ENCODE peak calls at places on chromosomes 16 and 17, in five cellular contexts. T is endothelial cell, N is tibial nerve, K is neural crest cell, B is endodermal cell. P is an unnamed sample.
A peak's percentile ranks its signal among the peaks of the same experiment; 100 is the strongest.

GRCh38 chr16:30092373-30093010 is 768 bp upstream of the TBX6 start:
- DNase-seq in K (peak; percentile 76), N (peak; percentile 56), T (peak; percentile 92), B (peak; percentile 95), P (peak; percentile 82)

GRCh38 chr16:80208015-80208414 is 332.8 kb upstream of the DYNLRB2 start:
- DNase-seq in N (no peak), B (no peak), K (no peak), T (no peak), P (no peak)

GRCh38 chr17:50763716-50764450 is 3.4 kb downstream of the ANKRD40CL start:
- DNase-seq in N (no peak), B (peak; percentile 51), T (peak; percentile 29), K (no peak), P (no peak)

GRCh38 chr16:11675561-11676511 is 7.6 kb downstream of the SNN start:
- DNase-seq in K (no peak), N (no peak), B (peak; percentile 70), T (no peak), P (peak; percentile 31)

GRCh38 chr16:27347930-27348685 is 34.3 kb downstream of the IL4R start:
- DNase-seq in T (no peak), B (no peak), N (no peak), K (no peak), P (no peak)

GRCh38 chr17:49195746-49196145 is 14.6 kb downstream of the GNGT2 start:
- DNase-seq in N (no peak), T (no peak), K (no peak), B (no peak), P (no peak)

GRCh38 chr16:63776437-63776836 is 1345.4 kb downstream of the CDH11 start:
- DNase-seq in B (no peak), N (no peak), K (no peak), T (no peak), P (no peak)

GRCh38 chr16:67661101-67661661 is 421 bp downstream of the PARD6A start:
- DNase-seq in N (no peak), B (peak; percentile 89), K (no peak), T (peak; percentile 48), P (no peak)

GRCh38 chr17:82655523-82655922 is 7.3 kb upstream of the WDR45B start:
- DNase-seq in T (no peak), N (no peak), B (no peak), K (no peak), P (no peak)

GRCh38 chr16:81181013-81181720 is 57.3 kb upstream of the BCO1 start:
- DNase-seq in N (peak; percentile 88), T (peak; percentile 43), K (peak; percentile 57), B (peak; percentile 97), P (peak; percentile 86)

GRCh38 chr16:55846598-55847346 is 13.9 kb upstream of the CES1 start:
- DNase-seq in B (no peak), N (no peak), T (no peak), K (no peak), P (no peak)

GRCh38 chr17:66345264-66345663 is 42.9 kb downstream of the PRKCA start:
- DNase-seq in K (no peak), T (no peak), B (no peak), N (no peak), P (no peak)

GRCh38 chr16:82627811-82628339 is 1.1 kb downstream of the CDH13 start:
- DNase-seq in K (peak; percentile 40), N (no peak), T (peak; percentile 38), B (peak; percentile 72), P (peak; percentile 53)

GRCh38 chr17:44556114-44556853 is 1.0 kb upstream of the FZD2 start:
- DNase-seq in B (peak; percentile 95), T (peak; percentile 43), N (no peak), K (peak; percentile 72), P (peak; percentile 18)

GRCh38 chr16:81517630-81518438 is 73.2 kb downstream of the CMIP start:
- DNase-seq in T (no peak), B (no peak), K (no peak), N (no peak), P (no peak)

GRCh38 chr17:41782142-41782541 is 4.4 kb downstream of the JUP start:
- DNase-seq in N (no peak), K (no peak), T (no peak), B (no peak), P (peak; percentile 75)

GRCh38 chr16:17058471-17058870 is 412.3 kb downstream of the XYLT1 start:
- DNase-seq in B (no peak), T (no peak), K (no peak), N (no peak), P (no peak)

GRCh38 chr17:18981642-18982424 is 22.7 kb downstream of the FAM83G start:
- DNase-seq in N (no peak), B (peak; percentile 75), T (no peak), K (no peak), P (no peak)

GRCh38 chr16:85145188-85145587 is 32.9 kb upstream of the CIBAR2 start:
- DNase-seq in B (no peak), K (no peak), N (no peak), T (no peak), P (no peak)

GRCh38 chr17:77332034-77332971 is 191.5 kb downstream of the SEC14L1 start:
- DNase-seq in K (no peak), T (no peak), B (peak; percentile 35), N (peak; percentile 12), P (no peak)

GRCh38 chr16:84061236-84061830 is 18.7 kb upstream of the SLC38A8 start:
- DNase-seq in T (no peak), B (no peak), K (no peak), N (no peak), P (no peak)

GRCh38 chr17:81923302-81924260 is 4.0 kb downstream of the MAFG start:
- DNase-seq in N (peak; percentile 36), B (peak; percentile 94), K (peak; percentile 44), T (peak; percentile 59), P (peak; percentile 66)

DNA sequence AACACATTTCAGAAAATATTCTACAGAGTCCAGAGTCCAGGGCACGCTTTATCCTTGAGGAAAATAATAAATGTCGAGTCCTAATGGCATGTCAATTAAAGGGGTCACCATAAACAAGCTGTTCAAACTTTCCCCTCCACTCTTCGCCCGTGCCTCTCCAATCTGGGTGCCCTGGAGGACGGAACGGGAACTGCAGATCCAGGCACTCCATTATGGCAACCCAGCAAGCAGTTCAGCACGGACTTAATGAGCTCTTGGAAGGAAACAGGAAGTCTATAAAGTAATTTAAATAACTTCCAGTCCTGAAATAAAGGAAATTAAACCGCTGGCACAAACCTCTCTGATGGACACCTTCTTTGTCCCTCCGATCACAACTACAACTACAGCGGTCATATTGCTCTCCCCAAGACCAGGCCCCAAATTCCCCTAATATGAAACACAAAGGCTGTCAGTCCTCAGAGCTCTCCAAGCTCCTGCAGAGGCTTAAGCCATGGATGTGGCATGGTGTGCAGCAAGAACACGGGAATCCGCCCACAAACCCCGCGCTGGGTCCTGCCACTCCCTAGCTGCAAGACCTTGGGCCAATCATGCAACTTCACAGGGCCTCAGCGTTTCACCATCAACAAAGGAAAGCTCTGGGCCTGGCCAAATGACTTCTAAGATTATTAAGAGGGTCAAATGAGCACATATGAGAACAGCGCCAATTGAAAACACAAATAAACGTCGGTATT is 52.6 kb downstream of the ZFHX3 start:
- DNase-seq in T (peak; percentile 51), N (no peak), B (peak; percentile 89), K (peak; percentile 62), P (no peak)
- TF ChIP-seq CTCF in T (peak; percentile 91), N (peak; percentile 33), B (peak; percentile 87), K (peak; percentile 66), P (peak; percentile 52)

DNA sequence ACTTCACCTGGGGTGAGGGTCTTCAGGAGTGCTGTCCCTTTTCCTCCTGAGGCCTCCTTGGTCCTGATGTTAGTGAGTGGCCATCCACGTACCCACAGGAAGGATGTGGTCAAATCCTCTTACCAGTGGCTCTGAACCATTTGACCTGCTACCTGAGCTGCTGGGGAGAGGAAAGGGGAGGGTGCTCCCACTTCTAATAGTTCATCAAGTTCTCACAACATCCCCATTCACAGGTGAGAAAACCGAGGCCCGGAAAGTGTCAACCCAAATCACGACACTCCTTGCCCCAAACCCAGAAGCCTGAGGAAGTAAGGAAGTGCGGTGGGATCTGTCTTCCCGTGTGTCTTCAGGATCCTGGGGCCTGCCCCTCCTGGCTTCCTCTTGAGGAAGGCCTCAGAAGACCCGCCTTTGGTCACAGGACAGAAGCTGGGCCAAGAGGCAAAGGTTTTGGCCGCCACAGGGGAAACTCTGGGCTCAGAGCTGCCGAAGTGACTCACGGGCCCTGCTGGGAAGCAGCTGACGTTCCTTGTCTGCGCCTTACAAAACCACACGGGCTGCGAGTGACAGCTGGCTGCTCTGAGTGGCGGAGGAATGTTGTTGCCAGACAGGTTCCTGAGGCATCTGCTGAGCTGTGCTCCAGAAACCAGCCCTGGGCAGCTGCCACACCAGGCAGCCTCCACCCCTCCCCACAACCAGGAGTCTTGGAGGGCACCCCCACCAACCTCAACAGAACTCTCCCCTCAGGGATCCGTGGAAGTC is 13.9 kb upstream of the KIFC3 start:
- DNase-seq in K (no peak), B (peak; percentile 95), N (peak; percentile 40), T (no peak), P (peak; percentile 83)
- TF ChIP-seq CTCF in K (no peak), B (no peak), N (no peak), T (no peak), P (no peak)

GRCh38 chr16:22775220-22775912 is 38.6 kb upstream of the HS3ST2 start:
- DNase-seq in T (no peak), B (peak; percentile 67), K (no peak), N (no peak), P (no peak)

GRCh38 chr16:22770866-22771265 is 43.1 kb upstream of the HS3ST2 start:
- DNase-seq in K (no peak), B (no peak), T (no peak), N (no peak), P (no peak)

DNA sequence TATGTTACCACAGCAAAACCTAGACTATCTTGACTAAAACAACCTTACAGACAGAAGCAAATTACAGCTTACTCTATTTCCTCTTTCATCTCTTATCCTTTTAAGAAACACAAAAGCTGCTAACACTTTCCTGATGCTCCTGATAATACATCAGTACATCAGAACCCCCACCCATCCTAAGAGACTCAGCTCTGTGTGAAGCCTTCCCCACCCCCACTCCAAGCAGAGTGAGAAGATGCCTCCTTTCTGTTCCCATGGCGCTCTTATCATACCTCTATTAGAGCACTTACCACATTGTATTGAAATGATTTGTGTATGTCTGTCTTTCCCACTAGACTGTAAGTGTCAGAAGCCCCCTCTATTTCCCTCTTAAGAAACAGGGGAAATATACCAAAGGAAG is 42.4 kb upstream of the HS3ST2 start:
- DNase-seq in N (no peak), K (no peak), T (no peak), B (peak; percentile 71), P (no peak)
- TF ChIP-seq CTCF in N (no peak), K (no peak), T (no peak), B (no peak), P (no peak)

DNA sequence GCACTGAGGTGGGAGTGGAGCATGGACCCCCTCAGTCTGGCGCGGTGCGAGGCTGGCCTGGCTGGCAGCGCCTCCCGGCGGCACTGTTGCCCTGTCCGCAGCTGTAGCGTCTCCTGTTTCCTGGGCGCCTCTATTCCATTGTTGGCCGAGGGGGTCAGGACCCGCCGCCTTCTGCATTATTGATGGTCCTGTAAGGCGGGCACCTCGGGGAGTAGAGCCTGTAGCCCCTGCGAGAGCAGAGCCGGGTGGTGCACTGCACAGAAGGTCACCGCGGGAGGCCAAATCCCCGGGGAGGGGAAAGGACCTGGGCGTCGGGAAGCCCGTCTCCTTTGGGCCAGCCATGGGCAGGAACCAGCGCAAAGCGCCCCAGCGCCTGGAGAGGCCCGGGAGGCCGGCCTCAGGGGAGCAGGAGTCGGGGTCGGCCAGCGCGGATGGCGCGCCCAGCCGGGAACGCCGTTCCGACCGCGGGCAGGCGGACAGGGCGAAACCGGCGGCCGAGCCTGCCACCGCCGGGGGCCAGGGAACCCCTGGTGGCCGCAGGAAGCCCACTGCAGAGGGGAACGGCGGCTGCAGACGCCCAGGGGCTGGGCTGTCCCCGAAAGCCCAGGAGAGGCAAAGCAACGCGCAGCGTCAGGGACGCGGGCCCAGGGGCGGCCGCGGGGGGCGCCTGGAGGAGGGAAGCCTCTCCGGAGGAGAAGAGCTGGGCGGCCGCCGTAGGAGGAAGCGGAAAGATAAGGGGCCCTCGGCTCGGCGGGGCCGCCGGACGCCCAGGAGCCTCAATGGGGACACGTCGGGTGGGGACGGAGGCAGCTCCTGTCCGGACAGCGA is at the start of gene MYO15B:
- DNase-seq in N (no peak), B (peak; percentile 93), K (peak; percentile 64), T (peak; percentile 81), P (peak; percentile 76)
- TF ChIP-seq CTCF in N (peak; percentile 33), B (peak; percentile 64), K (no peak), T (no peak), P (peak; percentile 37)